ENCODE peak calls at places on chromosome 7, in six cellular contexts. A, F, W, H, C and S are unnamed samples.

GRCh38 chr7:44380831-44381493 is 55.6 kb upstream of the CAMK2B start:
- DNase-seq in A (no peak), F (no peak), W (no peak), H (peak), C (no peak), S (no peak)

GRCh38 chr7:30390872-30391646 is 87.5 kb downstream of the NOD1 start:
- DNase-seq in A (no peak), F (no peak), W (peak), H (no peak), C (peak), S (no peak)

GRCh38 chr7:88818552-88818951 is 23.0 kb upstream of the TEX47 start:
- DNase-seq in A (no peak), F (no peak), W (no peak), H (no peak), C (no peak), S (no peak)

GRCh38 chr7:75795831-75796285 is 17.7 kb downstream of the CCL24 start:
- DNase-seq in A (no peak), F (peak), W (no peak), H (no peak), C (no peak), S (no peak)

GRCh38 chr7:37489703-37490102 is 41.0 kb upstream of the ELMO1 start:
- DNase-seq in A (no peak), F (no peak), W (no peak), H (no peak), C (peak), S (no peak)

GRCh38 chr7:159237022-159237421 is 92.4 kb upstream of the VIPR2 start:
- DNase-seq in A (no peak), F (no peak), W (no peak), H (no peak), C (no peak), S (no peak)

GRCh38 chr7:19107392-19108147 is 9.9 kb downstream of the TWIST1 start:
- DNase-seq in A (no peak), F (peak), W (peak), H (no peak), C (peak), S (no peak)

GRCh38 chr7:127629268-127629854 is 11.4 kb upstream of the PAX4 start:
- DNase-seq in A (no peak), F (peak), W (peak), H (no peak), C (peak), S (peak)

GRCh38 chr7:128425851-128426250 is 16.1 kb upstream of the IMPDH1 start:
- DNase-seq in A (no peak), F (peak), W (peak), H (peak), C (peak), S (peak)

GRCh38 chr7:85564861-85565630 is 378.2 kb upstream of the SEMA3D start:
- DNase-seq in A (no peak), F (no peak), W (no peak), H (no peak), C (no peak), S (no peak)

GRCh38 chr7:40826419-40827216 is 691.8 kb downstream of the SUGCT start:
- DNase-seq in A (no peak), F (no peak), W (no peak), H (no peak), C (peak), S (no peak)

GRCh38 chr7:2451171-2452073 is 24.8 kb downstream of the GRIFIN start:
- DNase-seq in A (peak), F (peak), W (peak), H (peak), C (peak), S (peak)

GRCh38 chr7:44184221-44184873 is 4.9 kb downstream of the GCK start:
- DNase-seq in A (peak), F (peak), W (peak), H (no peak), C (no peak), S (no peak)

GRCh38 chr7:12638851-12639467 is 48.5 kb upstream of the ARL4A start:
- DNase-seq in A (no peak), F (peak), W (peak), H (peak), C (peak), S (peak)

GRCh38 chr7:3309140-3309539 is 8.1 kb downstream of the SDK1 start:
- DNase-seq in A (no peak), F (no peak), W (peak), H (no peak), C (no peak), S (no peak)

GRCh38 chr7:154886591-154886990 is 116.3 kb downstream of the PAXIP1 start:
- DNase-seq in A (no peak), F (no peak), W (no peak), H (no peak), C (no peak), S (no peak)

GRCh38 chr7:154888690-154889089 is 114.2 kb downstream of the PAXIP1 start:
- DNase-seq in A (no peak), F (no peak), W (no peak), H (no peak), C (no peak), S (no peak)

GRCh38 chr7:154892459-154892858 is 110.5 kb downstream of the PAXIP1 start:
- DNase-seq in A (no peak), F (no peak), W (no peak), H (no peak), C (no peak), S (no peak)
- TF ChIP-seq CTCF in A (no peak), F (no peak), W (no peak), H (no peak), C (no peak), S (no peak)

GRCh38 chr7:25389489-25390106 is 161.3 kb upstream of the NPVF start:
- DNase-seq in A (no peak), F (peak), W (peak), H (peak), C (peak), S (peak)
- TF ChIP-seq CTCF in A (peak), F (peak), W (peak), H (peak), C (peak), S (no peak)

DNA sequence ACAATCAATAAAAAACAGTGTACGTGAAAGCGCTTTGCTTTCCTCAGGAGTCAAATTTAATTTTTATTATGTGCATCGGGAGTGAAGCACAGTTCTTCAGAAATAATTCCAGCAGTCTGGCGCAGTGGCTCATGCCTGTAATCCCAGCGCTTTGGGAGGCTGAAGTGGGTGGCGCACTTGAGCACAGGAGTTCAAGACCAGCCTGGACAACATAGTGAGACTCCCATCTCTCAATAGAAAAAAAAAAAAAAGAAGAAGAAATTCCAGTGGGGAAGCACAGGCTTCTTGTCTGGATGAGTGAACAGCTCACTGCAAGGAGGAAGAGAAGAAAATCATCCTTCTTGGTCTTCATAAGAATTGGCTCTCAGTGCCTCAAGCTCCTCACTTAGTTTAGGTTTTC is 27.8 kb downstream of the LMTK2 start:
- DNase-seq in A (no peak), F (no peak), W (no peak), H (no peak), C (no peak), S (no peak)
- TF ChIP-seq CTCF in A (no peak), F (no peak), W (no peak), H (no peak), C (peak), S (no peak)

GRCh38 chr7:22849158-22849557 is 26.5 kb upstream of the TOMM7 start:
- DNase-seq in A (no peak), F (no peak), W (no peak), H (no peak), C (no peak), S (no peak)
- TF ChIP-seq CTCF in A (no peak), F (no peak), W (no peak), H (no peak), C (no peak), S (no peak)

GRCh38 chr7:74544706-74545469 is 91.2 kb downstream of the GTF2IRD1 start:
- DNase-seq in A (peak), F (peak), W (peak), H (peak), C (peak), S (peak)
- TF ChIP-seq CTCF in A (peak), F (peak), W (peak), H (no peak), C (peak), S (peak)

GRCh38 chr7:17782216-17782549 is 158.1 kb downstream of the SNX13 start:
- DNase-seq in A (no peak), F (no peak), W (no peak), H (no peak), C (no peak), S (no peak)

GRCh38 chr7:17779381-17779780 is 160.9 kb downstream of the SNX13 start:
- DNase-seq in A (no peak), F (no peak), W (no peak), H (no peak), C (no peak), S (no peak)

GRCh38 chr7:17786314-17786852 is 153.9 kb downstream of the SNX13 start:
- DNase-seq in A (peak), F (no peak), W (no peak), H (no peak), C (no peak), S (no peak)

GRCh38 chr7:17787257-17787656 is 153.0 kb downstream of the SNX13 start:
- DNase-seq in A (no peak), F (no peak), W (peak), H (no peak), C (no peak), S (no peak)

DNA sequence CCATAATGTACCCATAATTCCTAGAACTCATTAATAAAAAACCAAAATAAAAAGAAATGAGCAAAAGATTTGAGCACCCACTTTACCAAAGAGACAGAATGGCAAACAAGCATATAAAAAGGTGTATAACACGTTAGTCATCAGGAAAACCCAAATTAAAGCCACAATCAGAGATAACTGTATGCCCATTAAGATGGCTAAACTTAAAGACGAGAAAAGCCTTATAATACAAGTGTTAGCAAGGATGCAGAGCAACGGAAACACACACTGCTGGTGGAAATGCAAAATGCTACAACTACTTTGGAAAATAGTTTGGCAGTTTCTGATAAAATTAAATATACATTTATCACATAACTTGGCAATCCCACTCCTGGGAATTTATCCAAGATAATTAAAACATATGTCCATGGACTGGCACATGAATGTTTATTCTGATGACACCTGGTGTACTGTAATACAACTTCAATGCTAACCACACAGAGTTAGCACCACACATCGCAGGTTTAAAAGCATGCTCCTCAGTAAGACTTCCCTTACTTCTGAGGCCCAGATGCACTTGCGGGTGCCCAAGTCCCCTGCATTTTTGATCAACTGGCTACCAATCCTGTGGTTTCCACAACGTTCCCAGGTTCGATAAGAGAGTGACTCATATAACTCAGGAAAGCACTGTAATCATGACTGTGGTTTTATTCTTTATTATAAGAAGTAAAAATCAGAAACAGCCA is 158.6 kb downstream of the SNX13 start:
- DNase-seq in A (no peak), F (no peak), W (peak), H (no peak), C (no peak), S (no peak)
- TF ChIP-seq CTCF in A (no peak), F (no peak), W (no peak), H (no peak), C (no peak), S (no peak)

GRCh38 chr7:36440880-36441279 is 51.2 kb downstream of the ANLN start:
- DNase-seq in A (no peak), F (peak), W (peak), H (peak), C (peak), S (no peak)
- TF ChIP-seq CTCF in A (peak), F (peak), W (peak), H (no peak), C (no peak), S (no peak)

GRCh38 chr7:151124205-151124880 is 38.1 kb downstream of the AGAP3 start:
- DNase-seq in A (no peak), F (no peak), W (no peak), H (no peak), C (no peak), S (no peak)
- TF ChIP-seq CTCF in A (no peak), F (no peak), W (no peak), H (no peak), C (no peak), S (no peak)